ENCODE peak calls at places on chromosomes 16 and 17, in four cellular contexts. I is EH; Q is stimulated activated CD4-positive, alpha-beta T cell treated with anti-CD3 and anti-CD28 coated beads, Interleukin-4, amount 100 ng/mL, for 24 hours; B is iPS-NIHi11. C is an unnamed sample.

GRCh38 chr17:56982312-56982711 is 4.4 kb downstream of the SCPEP1 start:
- DNase-seq in I (no peak), Q (no peak), B (no peak), C (no peak)

GRCh38 chr17:57881143-57881542 is 31.3 kb upstream of the MRPS23 start:
- DNase-seq in B (no peak), I (peak), Q (no peak), C (no peak)

GRCh38 chr17:58330997-58331814 is 2.6 kb upstream of the TSPOAP1 start:
- DNase-seq in B (no peak), I (no peak), Q (peak), C (peak)

GRCh38 chr17:44934745-44935105 is 12.8 kb downstream of the KIF18B start:
- DNase-seq in I (no peak), B (no peak), Q (no peak), C (no peak)

GRCh38 chr16:8863594-8864424 is 5.0 kb downstream of the CARHSP1 start:
- DNase-seq in I (peak), B (no peak), Q (no peak), C (no peak)

GRCh38 chr17:9725575-9725974 is 65.8 kb downstream of the DHRS7C start:
- DNase-seq in I (peak), Q (no peak), B (no peak), C (no peak)

GRCh38 chr17:70820276-70820675 is 650.9 kb downstream of the KCNJ2 start:
- DNase-seq in B (no peak), I (peak), Q (no peak), C (no peak)

GRCh38 chr16:71461686-71462648 is at the start of gene ZNF23:
- DNase-seq in B (peak), I (peak), Q (peak), C (peak)

GRCh38 chr17:50146230-50146926 is 4.1 kb downstream of the PPP1R9B start:
- DNase-seq in Q (no peak), B (no peak), I (no peak), C (no peak)

GRCh38 chr17:82023447-82024241 is 539 bp downstream of the LRRC45 start:
- DNase-seq in I (peak), B (peak), Q (peak), C (no peak)

GRCh38 chr16:75452464-75453190 is 11.9 kb downstream of the TMEM170A start:
- DNase-seq in Q (no peak), B (no peak), I (no peak), C (no peak)

GRCh38 chr16:22417019-22417418 is 42.6 kb upstream of the CDR2 start:
- DNase-seq in I (no peak), Q (no peak), B (no peak), C (no peak)

GRCh38 chr16:14378684-14379467 is 251.2 kb downstream of the PARN start:
- DNase-seq in Q (no peak), B (no peak), I (peak), C (no peak)

GRCh38 chr16:66899310-66899944 is 19.1 kb downstream of the PDP2 start:
- DNase-seq in Q (no peak), B (peak), I (peak), C (no peak)

GRCh38 chr17:43576563-43577229 is 30.6 kb upstream of the ETV4 start:
- DNase-seq in B (peak), Q (peak), I (peak), C (peak)

GRCh38 chr16:89923640-89924297 is 627 bp downstream of the TUBB3 start:
- DNase-seq in Q (no peak), B (no peak), I (no peak), C (peak)

GRCh38 chr17:8935194-8935593 is 30.3 kb downstream of the PIK3R5 start:
- DNase-seq in I (no peak), Q (peak), B (no peak), C (no peak)

GRCh38 chr17:82104797-82105416 is 6.9 kb upstream of the FASN start:
- DNase-seq in I (no peak), B (no peak), Q (no peak), C (no peak)

GRCh38 chr17:81206657-81207056 is 16.1 kb downstream of the CEP131 start:
- DNase-seq in I (no peak), B (no peak), Q (no peak), C (no peak)

GRCh38 chr16:26281681-26282080 is 589.9 kb downstream of the HS3ST4 start:
- DNase-seq in Q (no peak), B (no peak), I (no peak), C (no peak)

GRCh38 chr17:80566054-80566400 is 21.4 kb downstream of the RPTOR start:
- DNase-seq in I (no peak), B (no peak), Q (no peak), C (no peak)

GRCh38 chr16:12780467-12780866 is 23.2 kb downstream of the CPPED1 start:
- DNase-seq in Q (no peak), B (no peak), I (no peak), C (no peak)

GRCh38 chr16:67951485-67951884 is 7.6 kb upstream of the LCAT start:
- DNase-seq in B (no peak), I (no peak), Q (no peak), C (no peak)

GRCh38 chr17:18319604-18320256 is 4.6 kb downstream of the SMCR8 start:
- DNase-seq in I (peak), B (peak), Q (no peak), C (peak)

GRCh38 chr17:73493212-73493814 is 150.9 kb downstream of the SDK2 start:
- DNase-seq in B (peak), I (no peak), Q (no peak), C (no peak)

GRCh38 chr17:35312790-35313711 is 60.4 kb downstream of the SLFN11 start:
- DNase-seq in B (peak), Q (peak), I (peak), C (peak)

GRCh38 chr17:43468746-43469544 is 14.8 kb upstream of the DHX8 start:
- DNase-seq in Q (no peak), I (peak), B (no peak), C (no peak)

C was measured in ecto neural progenitor cell.